ENCODE peak calls at places on chromosomes 4 and X, in six cellular contexts. J is colonic mucosa; Q is prostate gland; R is CD4-positive, CD25-positive, alpha-beta regulatory T cell; I is left ventricle myocardium inferior; E is right lobe of liver. O is an unnamed sample.
A peak's percentile ranks its signal among the peaks of the same experiment; 100 is the strongest.

GRCh38 chr4:92359481-92359880 is 55.7 kb downstream of the GRID2 start:
- DNase-seq in R (no peak), E (no peak), Q (no peak), J (no peak), I (no peak), O (no peak)

GRCh38 chr4:51942108-51942832 is 77.9 kb downstream of the LRRC66 start:
- DNase-seq in E (no peak), R (no peak), J (no peak), I (no peak), Q (no peak), O (no peak)

GRCh38 chr4:40804598-40804997 is 54.8 kb downstream of the NSUN7 start:
- DNase-seq in E (no peak), R (no peak), I (no peak), Q (no peak), J (no peak), O (no peak)

GRCh38 chrX:97030947-97031346 is 147.2 kb downstream of the RPA4 start:
- DNase-seq in E (no peak), I (no peak), Q (no peak), J (no peak), R (no peak), O (no peak)

GRCh38 chr4:181077416-181077815 is 1165.8 kb upstream of the TENM3 start:
- DNase-seq in R (no peak), I (no peak), J (no peak), Q (no peak), E (no peak), O (no peak)

GRCh38 chrX:23901065-23901464 is 6.7 kb downstream of the APOO start:
- DNase-seq in J (no peak), E (no peak), R (no peak), Q (no peak), I (no peak), O (no peak)

GRCh38 chr4:142326181-142326580 is 519.9 kb downstream of the INPP4B start:
- DNase-seq in J (no peak), E (no peak), I (no peak), R (no peak), Q (no peak), O (no peak)

GRCh38 chrX:3711331-3711917 is 2.0 kb downstream of the PRKX start:
- DNase-seq in Q (no peak), I (peak; percentile 20), J (peak; percentile 55), E (no peak), R (no peak), O (no peak)

GRCh38 chrX:150696264-150696789 is 3.1 kb downstream of the MTMR1 start:
- DNase-seq in E (no peak), J (no peak), Q (no peak), R (no peak), I (no peak), O (no peak)

GRCh38 chr4:156312261-156312847 is 358.7 kb upstream of the CTSO start:
- DNase-seq in Q (no peak), J (no peak), E (no peak), R (no peak), I (no peak), O (no peak)

GRCh38 chr4:85391011-85391410 is 83.9 kb upstream of the ARHGAP24 start:
- DNase-seq in I (no peak), Q (no peak), E (no peak), R (no peak), J (no peak), O (no peak)

GRCh38 chr4:67556426-67556825 is 2.1 kb upstream of the STAP1 start:
- DNase-seq in Q (no peak), R (no peak), J (no peak), E (no peak), I (no peak), O (no peak)

GRCh38 chrX:16869393-16870094 is 618 bp downstream of the RBBP7 start:
- DNase-seq in J (peak; percentile 23), R (peak; percentile 46), Q (peak; percentile 4), E (no peak), I (peak; percentile 13), O (peak; percentile 7)

GRCh38 chr4:167622481-167623240 is 388.4 kb upstream of the SPOCK3 start:
- DNase-seq in R (no peak), E (peak; percentile 57), J (peak; percentile 34), I (peak; percentile 19), Q (peak; percentile 13), O (no peak)

GRCh38 chr4:9875516-9875915 is 94.1 kb downstream of the DRD5 start:
- DNase-seq in J (no peak), Q (no peak), E (no peak), I (no peak), R (no peak), O (no peak)

GRCh38 chr4:177287298-177287697 is 22.4 kb upstream of the NEIL3 start:
- DNase-seq in E (no peak), R (no peak), I (no peak), Q (no peak), J (no peak), O (no peak)

GRCh38 chr4:100414016-100414790 is 103.6 kb downstream of the EMCN start:
- DNase-seq in Q (no peak), J (no peak), I (no peak), R (no peak), E (no peak), O (no peak)

GRCh38 chr4:133136833-133137232 is 12.3 kb upstream of the PCDH10 start:
- DNase-seq in E (no peak), R (no peak), I (no peak), Q (no peak), J (no peak), O (no peak)

GRCh38 chrX:140034916-140035315 is 69.6 kb upstream of the CXorf66 start:
- DNase-seq in E (no peak), I (no peak), Q (no peak), J (no peak), R (no peak), O (no peak)

GRCh38 chrX:123206222-123206621 is 22.1 kb downstream of the GRIA3 start:
- DNase-seq in Q (no peak), J (no peak), R (no peak), I (no peak), E (no peak), O (no peak)

GRCh38 chr4:99783940-99784339 is 32.7 kb upstream of the DAPP1 start:
- DNase-seq in E (no peak), Q (no peak), J (no peak), R (no peak), I (no peak), O (no peak)

GRCh38 chr4:185210102-185210981 is 944 bp downstream of the SNX25 start:
- DNase-seq in Q (peak; percentile 40), J (peak; percentile 56), R (peak; percentile 22), E (peak; percentile 54), I (peak; percentile 38), O (peak; percentile 40)

GRCh38 chrX:129534816-129535578 is 5.1 kb upstream of the OCRL start:
- DNase-seq in Q (no peak), I (no peak), R (no peak), J (no peak), E (no peak), O (no peak)

GRCh38 chr4:39568805-39569204 is 41.6 kb upstream of the UGDH start:
- DNase-seq in J (no peak), E (no peak), R (no peak), I (no peak), Q (peak; percentile 24), O (no peak)

GRCh38 chr4:154184238-154184637 is 307.4 kb downstream of the DCHS2 start:
- DNase-seq in J (no peak), E (no peak), I (no peak), Q (no peak), R (no peak), O (no peak)

GRCh38 chr4:80183196-80184052 is 13.9 kb upstream of the PRDM8 start:
- DNase-seq in E (peak; percentile 35), I (peak; percentile 41), Q (no peak), R (peak; percentile 49), J (no peak), O (peak; percentile 31)

GRCh38 chrX:77160301-77160700 is 286.9 kb upstream of the FGF16 start:
- DNase-seq in Q (no peak), J (no peak), R (no peak), E (peak; percentile 19), I (no peak), O (no peak)

GRCh38 chrX:78029663-78030062 is 60.2 kb upstream of the PGAM4 start:
- DNase-seq in I (peak; percentile 13), R (no peak), E (no peak), J (peak; percentile 27), Q (peak; percentile 10), O (peak; percentile 0)

GRCh38 chr4:7857993-7858392 is 81.7 kb downstream of the AFAP1 start:
- DNase-seq in I (no peak), E (no peak), R (no peak), J (no peak), Q (no peak), O (no peak)
- H3K27ac ChIP-seq in I (peak overlapping the region; percentile 37), E (no peak overlapping the region), R (no peak overlapping the region), J (no peak overlapping the region), Q (no peak overlapping the region), O (no peak overlapping the region)

DNA sequence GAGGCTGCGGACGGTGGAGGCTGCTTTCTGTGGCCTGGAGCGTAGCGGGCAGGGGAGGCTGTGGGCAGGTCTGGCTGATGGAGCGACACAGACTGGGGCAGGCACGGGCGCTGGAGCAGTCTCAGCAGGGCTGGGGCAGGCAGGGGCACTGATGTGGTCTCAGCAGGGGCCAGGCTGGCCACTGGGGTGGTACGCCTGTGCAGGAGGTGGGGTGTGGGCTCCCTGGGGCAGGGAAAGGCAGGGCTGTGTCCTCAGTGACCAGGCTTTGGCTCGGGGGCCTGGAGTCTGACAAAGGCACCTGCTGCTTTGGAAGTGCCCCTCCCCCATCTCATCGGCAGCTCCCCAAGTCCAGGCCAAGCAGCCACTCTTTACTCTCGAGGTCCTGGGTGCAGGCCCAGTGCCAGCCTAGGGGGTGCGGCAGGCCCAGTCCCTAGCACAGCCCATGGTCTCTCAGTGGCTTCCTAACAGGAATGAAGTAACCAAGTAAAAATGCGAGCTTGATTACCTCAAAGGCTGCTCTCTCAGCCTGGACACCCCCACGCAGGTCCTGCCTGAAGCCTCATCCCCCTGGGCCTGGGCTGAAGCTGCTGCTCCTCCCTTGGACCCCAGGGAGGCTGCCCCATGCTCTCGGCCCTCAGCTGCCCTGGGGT is 55.5 kb downstream of the ADRA2C start:
- DNase-seq in E (no peak), J (no peak), Q (no peak), R (no peak), I (no peak), O (no peak)
- H3K27ac ChIP-seq in E (no peak overlapping the region), J (no peak overlapping the region), Q (no peak overlapping the region), R (no peak overlapping the region), I (no peak overlapping the region), O (no peak overlapping the region)

GRCh38 chr4:119151161-119151560 is 15.5 kb downstream of the MYOZ2 start:
- DNase-seq in Q (no peak), J (no peak), E (no peak), I (no peak), R (no peak), O (no peak)

GRCh38 chr4:119152741-119153140 is 17.1 kb downstream of the MYOZ2 start:
- DNase-seq in J (no peak), Q (no peak), E (no peak), R (no peak), I (no peak), O (no peak)

DNA sequence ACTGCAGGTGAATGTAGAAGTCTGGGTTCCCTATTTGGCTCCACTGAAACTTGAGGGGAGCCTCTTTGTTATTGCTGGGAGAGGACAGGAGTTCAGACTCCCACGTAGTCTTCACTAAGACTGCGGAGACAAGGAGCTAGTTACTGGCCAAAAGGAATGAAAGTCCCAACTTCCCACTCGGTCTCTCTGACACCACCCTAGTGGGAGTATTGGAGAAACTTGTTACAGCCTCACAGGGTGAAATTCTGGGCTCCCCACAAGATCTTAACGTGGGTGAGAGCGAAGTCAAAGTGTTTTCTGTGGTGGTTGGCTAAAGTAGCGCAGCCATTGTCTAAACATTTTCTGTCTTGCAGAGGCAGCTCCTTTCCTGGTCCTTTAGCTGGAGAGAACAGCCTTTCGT is 13.5 kb downstream of the MYOZ2 start:
- DNase-seq in Q (no peak), R (no peak), J (no peak), E (no peak), I (no peak), O (no peak)
- H3K27ac ChIP-seq in Q (no peak overlapping the region), R (no peak overlapping the region), J (no peak overlapping the region), E (no peak overlapping the region), I (peak overlapping the region; percentile 85), O (no peak overlapping the region)

GRCh38 chr4:68874507-68874906 is 58.7 kb downstream of the UGT2B10 start:
- DNase-seq in E (no peak), R (no peak), I (no peak), J (no peak), Q (no peak), O (no peak)
- H3K27ac ChIP-seq in E (no peak overlapping the region), R (no peak overlapping the region), I (no peak overlapping the region), J (no peak overlapping the region), Q (no peak overlapping the region), O (no peak overlapping the region)